ENCODE peak calls at places on chromosome X, in four cellular contexts. T is GM12891, L is K562, Q is GM12878. N is an unnamed sample.

GRCh38 chrX:100090931-100091330 is 319.1 kb downstream of the PCDH19 start:
- DNase-seq in Q (no peak), T (no peak), L (no peak), N (no peak)

GRCh38 chrX:42673411-42673810 is 104.6 kb downstream of the PPP1R2C start:
- DNase-seq in L (no peak), Q (no peak), T (no peak), N (no peak)

GRCh38 chrX:41137589-41137988 is 52.3 kb downstream of the USP9X start:
- DNase-seq in Q (no peak), L (no peak), T (no peak), N (no peak)

GRCh38 chrX:154607370-154607769 is 11.7 kb downstream of the CTAG1B start:
- DNase-seq in T (no peak), Q (no peak), L (no peak), N (no peak)

GRCh38 chrX:110146521-110146920 is 143.6 kb downstream of the TMEM164 start:
- DNase-seq in L (peak), T (no peak), Q (no peak), N (no peak)

GRCh38 chrX:136588060-136588459 is 56.0 kb downstream of the VGLL1 start:
- DNase-seq in T (no peak), L (no peak), Q (peak), N (no peak)

GRCh38 chrX:39774804-39775112 is 323.0 kb downstream of the BCOR start:
- DNase-seq in Q (no peak), L (no peak), T (no peak), N (no peak)

GRCh38 chrX:53319614-53320542 is 38.5 kb upstream of the IQSEC2 start:
- DNase-seq in L (no peak), Q (no peak), T (no peak), N (no peak)

GRCh38 chrX:43970528-43970927 is 2.7 kb downstream of the NDP start:
- DNase-seq in Q (no peak), L (no peak), T (no peak), N (no peak)

GRCh38 chrX:27883468-27884092 is 75.8 kb downstream of the MAGEB10 start:
- DNase-seq in Q (no peak), L (no peak), T (no peak), N (no peak)

GRCh38 chrX:1416965-1417760 is 25.2 kb upstream of the SLC25A6 start:
- DNase-seq in Q (no peak), L (no peak), T (no peak), N (no peak)

GRCh38 chrX:16946971-16947562 is 609 bp downstream of the REPS2 start:
- DNase-seq in Q (no peak), L (peak), T (no peak), N (no peak)

GRCh38 chrX:101485212-101486064 is at the start of gene ARMCX4:
- DNase-seq in Q (no peak), T (peak), L (no peak), N (no peak)

GRCh38 chrX:68936608-68937007 is 107.8 kb downstream of the EFNB1 start:
- DNase-seq in T (no peak), Q (no peak), L (no peak), N (no peak)

GRCh38 chrX:151741606-151742005 is 7.1 kb downstream of the CNGA2 start:
- DNase-seq in L (no peak), T (no peak), Q (no peak), N (no peak)

GRCh38 chrX:65588795-65589194 is 54.2 kb upstream of the LAS1L start:
- DNase-seq in T (no peak), L (no peak), Q (no peak), N (no peak)

GRCh38 chrX:16462912-16463311 is 187.0 kb upstream of the S100G start:
- DNase-seq in L (no peak), T (no peak), Q (no peak), N (no peak)

DNA sequence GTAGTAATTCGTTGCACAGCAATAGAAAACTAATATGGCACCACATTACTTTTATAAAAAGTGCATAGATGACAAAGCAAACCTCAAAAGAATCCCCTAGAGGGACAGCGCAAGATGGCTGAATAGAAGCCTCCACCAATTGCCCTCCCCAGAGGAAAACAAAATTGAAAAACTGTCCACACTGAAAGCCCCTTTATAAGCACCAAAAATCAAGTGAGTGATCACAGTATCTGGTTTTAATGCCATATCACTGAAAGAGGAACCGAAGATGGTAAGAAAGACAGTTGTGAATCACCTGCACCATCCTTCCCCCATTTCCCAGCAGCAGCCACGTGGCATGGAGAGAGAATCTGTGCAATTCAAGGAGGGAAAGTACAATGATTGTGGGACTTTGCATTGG is 522.2 kb downstream of the GLUD2 start:
- DNase-seq in L (no peak), Q (peak), T (no peak), N (no peak)
- TF ChIP-seq SPI1 in L (no peak), Q (peak), T (peak), N (no peak)

GRCh38 chrX:47171996-47172395 is 21.6 kb upstream of the UBA1 start:
- DNase-seq in L (no peak), Q (no peak), T (no peak), N (no peak)
- TF ChIP-seq SPI1 in L (no peak), Q (no peak), T (no peak), N (no peak)

DNA sequence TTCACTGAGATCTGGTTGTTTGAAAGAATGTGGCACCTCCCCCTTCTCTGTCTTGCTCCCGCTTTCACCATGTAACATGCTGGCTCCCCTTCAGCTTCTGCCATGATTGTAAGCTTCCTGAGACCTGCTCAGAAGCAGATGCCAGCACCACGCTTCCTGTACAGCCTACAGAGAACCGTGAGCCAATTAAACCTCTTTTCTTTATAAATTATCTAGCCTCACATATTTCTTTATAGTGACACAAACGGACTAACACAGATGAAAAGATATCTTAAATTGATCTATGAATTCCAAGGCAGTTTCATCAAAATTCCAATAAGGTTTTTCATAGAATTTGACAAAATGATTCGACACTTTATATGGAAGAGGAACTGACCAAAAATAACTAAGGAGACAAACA is 57.0 kb upstream of the OGT start:
- DNase-seq in Q (no peak), L (no peak), T (no peak), N (no peak)
- TF ChIP-seq SPI1 in Q (no peak), L (no peak), T (no peak), N (no peak)

DNA sequence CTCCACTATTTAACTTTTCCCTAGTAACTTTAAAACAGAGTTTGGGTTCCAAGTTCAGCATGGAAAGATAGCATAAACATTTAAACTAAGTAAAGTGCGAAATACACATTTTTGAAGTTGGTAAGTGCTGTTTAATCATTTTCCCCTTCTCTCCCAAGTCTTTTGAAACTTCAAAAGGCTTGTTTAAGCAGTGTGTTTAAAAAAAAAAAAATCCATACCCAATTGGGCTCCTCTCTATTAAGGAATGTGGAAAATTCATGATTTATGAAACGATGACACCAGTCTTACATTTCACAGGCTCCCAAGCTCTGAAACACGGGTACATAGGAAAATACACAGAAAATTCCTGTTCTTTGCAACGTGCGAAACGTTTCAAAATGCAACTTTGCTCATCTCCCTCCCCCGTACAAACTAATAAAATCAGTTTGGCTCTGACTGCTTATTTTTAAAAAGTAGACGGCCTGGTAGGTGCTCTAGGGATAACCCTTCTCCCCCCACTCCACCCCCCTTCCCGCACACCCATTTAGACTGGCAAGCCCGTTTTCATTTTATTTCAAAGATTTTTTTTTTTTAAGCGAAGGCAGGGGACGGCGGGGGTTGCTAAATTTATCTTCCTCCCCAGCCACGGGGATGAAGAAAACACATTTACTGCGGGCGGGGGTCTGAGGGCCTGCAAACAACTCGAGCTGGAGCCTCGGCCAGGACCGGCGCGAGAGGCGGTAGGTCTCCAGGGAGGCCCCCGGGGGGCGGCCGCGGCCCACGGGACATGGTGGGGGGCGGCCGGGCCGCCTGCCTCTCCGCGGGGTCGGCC is 789 bp upstream of the ZFX start:
- DNase-seq in T (no peak), L (no peak), Q (no peak), N (no peak)
- TF ChIP-seq SPI1 in T (no peak), L (no peak), Q (no peak), N (no peak)

N was measured in HL-60.